ENCODE peak calls at places on chromosomes 13 and 19, in five cellular contexts. One of them, this sample, is unnamed.

GRCh38 chr13:33284016-33284415 is 1.5 kb downstream of the STARD13 start:
- DNase-seq in K562: no peak
- DNase-seq in H1: no peak
- DNase-seq in HepG2: no peak
- DNase-seq in GM12878: no peak
- DNase-seq in this sample: no peak

GRCh38 chr13:80235131-80235530 is 105.8 kb downstream of the SPRY2 start:
- DNase-seq in GM12878: no peak
- DNase-seq in H1: no peak
- DNase-seq in HepG2: no peak
- DNase-seq in K562: no peak
- DNase-seq in this sample: no peak

GRCh38 chr19:47700934-47701716 is 12.1 kb upstream of the EHD2 start:
- DNase-seq in K562: no peak
- DNase-seq in GM12878: no peak
- DNase-seq in H1: no peak
- DNase-seq in HepG2: no peak
- DNase-seq in this sample: no peak

GRCh38 chr19:6543866-6544347 is 13.1 kb downstream of the TNFSF9 start:
- DNase-seq in GM12878: peak; percentile 80
- DNase-seq in H1: no peak
- DNase-seq in K562: no peak
- DNase-seq in HepG2: no peak
- DNase-seq in this sample: no peak

GRCh38 chr13:88622362-88622973 is 951.3 kb downstream of the SLITRK5 start:
- DNase-seq in HepG2: no peak
- DNase-seq in GM12878: no peak
- DNase-seq in H1: no peak
- DNase-seq in K562: no peak
- DNase-seq in this sample: no peak

GRCh38 chr19:10404888-10405808 is 1.8 kb upstream of the CDC37 start:
- DNase-seq in K562: no peak
- DNase-seq in HepG2: no peak
- DNase-seq in GM12878: no peak
- DNase-seq in H1: no peak
- DNase-seq in this sample: peak; percentile 42

GRCh38 chr13:59742467-59742866 is 421.3 kb downstream of the DIAPH3 start:
- DNase-seq in HepG2: no peak
- DNase-seq in K562: no peak
- DNase-seq in H1: no peak
- DNase-seq in GM12878: no peak
- DNase-seq in this sample: no peak

GRCh38 chr19:1469936-1470863 is 8.8 kb downstream of the C19orf25 start:
- DNase-seq in HepG2: no peak
- DNase-seq in H1: no peak
- DNase-seq in GM12878: no peak
- DNase-seq in K562: peak; percentile 64
- DNase-seq in this sample: no peak

GRCh38 chr13:24271611-24272451 is 37.5 kb upstream of the C1QTNF9 start:
- DNase-seq in GM12878: peak; percentile 70
- DNase-seq in H1: no peak
- DNase-seq in K562: no peak
- DNase-seq in HepG2: peak; percentile 68
- DNase-seq in this sample: peak; percentile 77

GRCh38 chr19:43820861-43821215 is 6.3 kb upstream of the ZNF283 start:
- DNase-seq in HepG2: no peak
- DNase-seq in H1: no peak
- DNase-seq in K562: no peak
- DNase-seq in GM12878: no peak
- DNase-seq in this sample: no peak

GRCh38 chr13:98403076-98403475 is 173.8 kb downstream of the STK24 start:
- DNase-seq in K562: no peak
- DNase-seq in GM12878: no peak
- DNase-seq in H1: no peak
- DNase-seq in HepG2: no peak
- DNase-seq in this sample: no peak

GRCh38 chr19:11166281-11167142 is 10.9 kb upstream of the SPC24 start:
- DNase-seq in GM12878: no peak
- DNase-seq in H1: no peak
- DNase-seq in HepG2: no peak
- DNase-seq in K562: no peak
- DNase-seq in this sample: no peak

GRCh38 chr19:36401475-36401874 is 17.0 kb downstream of the ZFP82 start:
- DNase-seq in HepG2: no peak
- DNase-seq in K562: no peak
- DNase-seq in H1: no peak
- DNase-seq in GM12878: no peak
- DNase-seq in this sample: no peak

GRCh38 chr13:109155301-109155761 is 525.9 kb downstream of the MYO16 start:
- DNase-seq in K562: no peak
- DNase-seq in HepG2: no peak
- DNase-seq in H1: no peak
- DNase-seq in GM12878: no peak
- DNase-seq in this sample: no peak
- TF ChIP-seq EP300 in K562: no peak
- TF ChIP-seq EP300 in HepG2: no peak
- TF ChIP-seq EP300 in H1: no peak
- TF ChIP-seq EP300 in GM12878: no peak
- TF ChIP-seq EP300 in this sample: no peak

GRCh38 chr13:73519720-73520119 is 460.9 kb downstream of the KLF5 start:
- DNase-seq in HepG2: no peak
- DNase-seq in K562: no peak
- DNase-seq in H1: no peak
- DNase-seq in GM12878: no peak
- DNase-seq in this sample: no peak

GRCh38 chr13:73513751-73514150 is 454.9 kb downstream of the KLF5 start:
- DNase-seq in GM12878: no peak
- DNase-seq in H1: no peak
- DNase-seq in HepG2: no peak
- DNase-seq in K562: no peak
- DNase-seq in this sample: no peak

DNA sequence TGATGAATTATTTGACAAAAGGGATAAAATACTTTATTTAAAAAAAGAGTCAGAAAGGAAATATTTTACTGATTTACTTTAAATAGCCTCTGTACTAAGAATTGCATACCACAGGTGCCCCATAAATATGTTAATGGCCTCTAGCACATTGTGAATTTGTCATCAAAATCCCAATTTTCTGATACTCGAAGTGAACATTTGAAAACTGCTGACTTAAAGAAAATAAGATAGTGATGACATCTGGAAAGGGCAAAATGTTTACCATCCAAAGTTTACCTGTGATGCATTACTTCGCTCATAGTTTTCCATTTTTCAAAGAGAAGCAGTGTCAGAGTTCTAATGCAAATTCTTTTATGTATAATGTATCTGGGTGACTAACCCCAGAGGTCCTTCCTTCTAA is 455.4 kb downstream of the KLF5 start:
- DNase-seq in HepG2: no peak
- DNase-seq in K562: no peak
- DNase-seq in GM12878: no peak
- DNase-seq in H1: no peak
- DNase-seq in this sample: no peak
- TF ChIP-seq GABPA in HepG2: no peak
- TF ChIP-seq GABPA in K562: no peak
- TF ChIP-seq GABPA in GM12878: no peak
- TF ChIP-seq GABPA in H1: no peak
- TF ChIP-seq GABPA in this sample: no peak

GRCh38 chr19:2476451-2477140 is 669 bp downstream of the GADD45B start:
- DNase-seq in K562: no peak
- DNase-seq in GM12878: no peak
- DNase-seq in HepG2: no peak
- DNase-seq in H1: no peak
- DNase-seq in this sample: peak; percentile 66

GRCh38 chr19:2478756-2479555 is 3.0 kb downstream of the GADD45B start:
- DNase-seq in K562: no peak
- DNase-seq in H1: no peak
- DNase-seq in HepG2: no peak
- DNase-seq in GM12878: no peak
- DNase-seq in this sample: no peak

GRCh38 chr19:2478324-2478755 is 2.4 kb downstream of the GADD45B start:
- DNase-seq in GM12878: no peak
- DNase-seq in H1: no peak
- DNase-seq in HepG2: no peak
- DNase-seq in K562: no peak
- DNase-seq in this sample: peak; percentile 63

GRCh38 chr19:2477141-2477710 is 1.3 kb downstream of the GADD45B start:
- DNase-seq in H1: no peak
- DNase-seq in HepG2: no peak
- DNase-seq in GM12878: no peak
- DNase-seq in K562: no peak
- DNase-seq in this sample: no peak

DNA sequence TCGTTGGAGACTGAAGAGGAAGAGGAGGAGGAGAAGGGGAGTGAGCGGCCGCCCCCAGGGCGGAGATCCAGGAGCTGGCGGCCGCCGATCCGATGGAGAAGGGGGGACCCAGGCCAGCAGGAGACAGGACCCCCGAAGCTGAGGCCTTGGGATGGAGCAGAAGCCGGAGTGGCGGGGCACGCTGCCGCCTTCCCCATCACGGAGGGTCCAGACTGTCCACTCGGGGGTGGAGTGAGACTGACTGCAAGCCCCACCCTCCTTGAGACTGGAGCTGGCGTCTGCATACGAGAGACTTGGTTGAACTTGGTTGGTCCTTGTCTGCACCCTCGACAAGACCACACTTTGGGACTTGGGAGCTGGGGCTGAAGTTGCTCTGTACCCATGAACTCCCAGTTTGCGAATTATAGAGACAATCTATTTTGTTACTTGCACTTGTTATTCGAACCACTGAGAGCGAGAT is 1.8 kb downstream of the GADD45B start:
- DNase-seq in HepG2: no peak
- DNase-seq in K562: no peak
- DNase-seq in H1: no peak
- DNase-seq in GM12878: no peak
- DNase-seq in this sample: no peak
- TF ChIP-seq TAF1 in HepG2: no peak
- TF ChIP-seq TAF1 in K562: no peak
- TF ChIP-seq TAF1 in H1: no peak
- TF ChIP-seq TAF1 in GM12878: no peak
- TF ChIP-seq TAF1 in this sample: no peak

DNA sequence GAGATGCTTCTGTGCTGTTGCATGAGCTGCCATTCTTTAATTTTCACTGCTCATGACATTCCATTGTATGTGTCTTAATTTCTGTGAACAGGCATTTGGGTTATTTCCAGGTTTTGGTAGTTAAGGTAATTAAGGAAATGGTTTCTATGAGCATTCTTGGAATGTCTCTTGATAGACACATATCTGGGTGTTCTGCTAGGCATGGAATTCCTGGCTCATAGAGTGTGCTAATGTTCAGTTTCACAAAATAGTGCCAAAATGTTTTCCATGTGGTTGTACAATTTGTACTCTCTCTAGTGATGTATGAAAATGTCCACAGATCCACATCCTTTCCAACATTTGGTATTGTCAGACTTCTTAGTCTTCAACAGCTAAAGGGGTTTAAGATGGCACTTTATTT is 680.9 kb upstream of the SGCG start:
- DNase-seq in H1: no peak
- DNase-seq in HepG2: no peak
- DNase-seq in GM12878: no peak
- DNase-seq in K562: no peak
- DNase-seq in this sample: no peak
- TF ChIP-seq EP300 in H1: no peak
- TF ChIP-seq EP300 in HepG2: no peak
- TF ChIP-seq EP300 in GM12878: no peak
- TF ChIP-seq EP300 in K562: no peak
- TF ChIP-seq EP300 in this sample: no peak

GRCh38 chr13:49403966-49404365 is 39.9 kb downstream of the CAB39L start:
- DNase-seq in K562: no peak
- DNase-seq in H1: no peak
- DNase-seq in GM12878: no peak
- DNase-seq in HepG2: no peak
- DNase-seq in this sample: no peak

GRCh38 chr13:49395416-49396277 is 48.2 kb downstream of the CAB39L start:
- DNase-seq in H1: no peak
- DNase-seq in K562: no peak
- DNase-seq in GM12878: no peak
- DNase-seq in HepG2: no peak
- DNase-seq in this sample: no peak

GRCh38 chr13:49404621-49405020 is 39.2 kb downstream of the CAB39L start:
- DNase-seq in H1: no peak
- DNase-seq in GM12878: no peak
- DNase-seq in HepG2: no peak
- DNase-seq in K562: no peak
- DNase-seq in this sample: no peak

GRCh38 chr13:49399801-49400472 is 43.9 kb downstream of the CAB39L start:
- DNase-seq in H1: no peak
- DNase-seq in K562: no peak
- DNase-seq in GM12878: no peak
- DNase-seq in HepG2: no peak
- DNase-seq in this sample: no peak

GRCh38 chr13:49400755-49401659 is 42.9 kb downstream of the CAB39L start:
- DNase-seq in H1: no peak
- DNase-seq in HepG2: no peak
- DNase-seq in K562: peak; percentile 71
- DNase-seq in GM12878: no peak
- DNase-seq in this sample: peak; percentile 5
- TF ChIP-seq GABPA in H1: no peak
- TF ChIP-seq GABPA in HepG2: no peak
- TF ChIP-seq GABPA in K562: no peak
- TF ChIP-seq GABPA in GM12878: no peak
- TF ChIP-seq GABPA in this sample: no peak

GRCh38 chr19:8811315-8812172 is 20.6 kb downstream of the ZNF558 start:
- DNase-seq in H1: no peak
- DNase-seq in K562: peak; percentile 7
- DNase-seq in GM12878: no peak
- DNase-seq in HepG2: no peak
- DNase-seq in this sample: no peak
- TF ChIP-seq TAF1 in H1: no peak
- TF ChIP-seq TAF1 in K562: no peak
- TF ChIP-seq TAF1 in GM12878: no peak
- TF ChIP-seq TAF1 in HepG2: no peak
- TF ChIP-seq TAF1 in this sample: no peak

This sample was measured in SK-N-SH.